ENCODE peak calls at places on chromosomes 4 and X, in four cellular contexts. V, D, W and T are unnamed samples. For H3K4me1, the result is how much of the 10 kb centered on the place peaks cover.

GRCh38 chr4:108118505-108118904 is 50.2 kb downstream of the LEF1 start:
- DNase-seq in V (no peak), W (no peak), D (no peak), T (peak)

GRCh38 chr4:60562353-60562752 is 637.8 kb upstream of the ADGRL3 start:
- DNase-seq in D (no peak), W (no peak), V (no peak), T (no peak)

GRCh38 chr4:132498215-132498614 is 650.9 kb upstream of the PCDH10 start:
- DNase-seq in W (no peak), D (no peak), V (no peak), T (no peak)

GRCh38 chr4:121353213-121353612 is 27.6 kb downstream of the QRFPR start:
- DNase-seq in W (no peak), D (no peak), V (no peak), T (no peak)

GRCh38 chrX:155068165-155068564 is 2.8 kb downstream of the CMC4 start:
- DNase-seq in D (no peak), V (no peak), W (no peak), T (no peak)

GRCh38 chr4:1449475-1449832 is 43.2 kb upstream of the NKX1-1 start:
- DNase-seq in W (no peak), D (peak), V (peak), T (no peak)

GRCh38 chr4:120769227-120769626 is 153.3 kb downstream of the PRDM5 start:
- DNase-seq in W (no peak), V (no peak), D (no peak), T (no peak)

GRCh38 chrX:66914082-66914481 is 275.2 kb upstream of the EDA2R start:
- DNase-seq in D (no peak), V (no peak), W (no peak), T (no peak)

GRCh38 chrX:111244238-111244750 is 26.0 kb downstream of the CAPN6 start:
- DNase-seq in D (no peak), V (no peak), W (no peak), T (peak)

GRCh38 chr4:59904331-59904730 is 1295.8 kb upstream of the ADGRL3 start:
- DNase-seq in D (no peak), V (no peak), W (no peak), T (no peak)

GRCh38 chr4:2292679-2293108 is 30.8 kb upstream of the MXD4 start:
- DNase-seq in D (no peak), W (no peak), V (no peak), T (no peak)

GRCh38 chr4:174406416-174406815 is 115.9 kb downstream of the HPGD start:
- DNase-seq in W (no peak), V (no peak), D (no peak), T (no peak)
- H3K4me1 ChIP-seq in W (under half), V (under half), D (under half), T (under half)

DNA sequence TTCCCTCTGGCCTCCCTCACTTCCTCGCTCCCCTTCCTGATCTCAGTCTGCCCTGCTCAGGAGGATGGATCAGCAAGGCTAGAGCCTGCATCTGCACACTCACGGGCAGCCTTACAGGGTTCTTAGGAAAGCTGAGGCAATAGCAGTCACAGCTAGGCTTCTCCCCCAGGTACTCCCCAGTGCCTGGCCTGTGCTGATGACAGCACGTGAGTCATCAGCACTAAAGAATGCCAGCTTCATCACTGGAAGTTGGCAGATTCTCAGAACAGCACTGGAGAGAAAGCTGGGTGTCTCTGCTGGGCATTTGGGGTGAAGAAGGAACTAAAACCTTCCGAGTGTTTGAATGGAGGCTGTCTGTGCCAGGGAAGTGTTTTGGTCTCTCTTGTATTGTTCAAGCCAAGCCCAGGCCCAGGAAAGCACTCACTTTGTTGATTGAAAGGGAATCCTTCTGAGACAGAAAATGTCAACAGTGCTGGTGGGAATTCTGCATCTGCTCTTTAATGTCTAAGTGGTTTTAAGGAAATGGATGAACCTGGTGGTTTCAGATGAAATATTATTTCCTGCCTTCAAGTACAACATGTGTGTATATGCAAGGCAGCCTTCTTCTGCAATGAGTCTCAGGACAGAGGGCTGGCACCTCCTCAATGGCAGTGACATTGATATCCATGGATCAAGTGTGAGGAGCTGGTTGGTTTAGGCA is 73.0 kb upstream of the SCOC start:
- DNase-seq in D (no peak), W (no peak), V (no peak), T (no peak)
- H3K27ac ChIP-seq in D (no peak), W (no peak), V (no peak), T (no peak)

DNA sequence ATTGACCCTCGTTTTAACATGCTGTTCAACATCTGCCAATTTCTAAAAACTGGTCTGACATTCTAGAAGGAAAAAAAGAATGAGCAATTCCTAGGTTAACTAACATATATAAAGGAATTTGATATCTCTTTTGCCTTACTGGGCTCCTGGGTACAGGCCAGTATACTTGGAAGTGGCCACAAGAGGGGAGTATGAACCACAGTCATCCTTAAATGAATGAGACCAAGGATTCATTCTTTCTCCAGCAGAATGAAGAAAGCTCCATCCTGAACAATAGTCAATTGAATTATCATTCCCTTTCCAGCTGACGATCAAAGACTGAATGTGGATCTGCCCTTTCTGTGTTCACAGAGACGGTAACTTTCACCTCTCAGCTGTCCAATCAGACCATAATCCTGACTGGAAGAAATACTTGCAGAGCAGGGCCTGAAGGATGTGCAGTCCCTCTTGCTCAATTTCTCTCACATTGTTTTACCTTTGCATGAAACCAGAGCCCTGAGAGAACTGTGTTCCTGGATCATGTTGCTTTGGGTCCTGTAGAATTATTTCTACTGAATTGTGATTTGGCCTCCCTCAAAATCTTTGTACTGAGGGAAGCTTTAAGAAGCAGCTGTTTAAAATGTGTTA is 14.8 kb upstream of the SPARCL1 start:
- DNase-seq in W (no peak), D (no peak), V (no peak), T (no peak)
- H3K4me1 ChIP-seq in W (under half), D (under half), V (under half), T (under half)

GRCh38 chr4:42638276-42638675 is 18.6 kb downstream of the ATP8A1 start:
- DNase-seq in W (no peak), V (no peak), D (no peak), T (no peak)
- H3K27ac ChIP-seq in W (no peak), V (no peak), D (no peak), T (no peak)

GRCh38 chr4:129094347-129094746 is 1.0 kb upstream of the SCLT1 start:
- DNase-seq in W (no peak), D (no peak), V (no peak), T (no peak)

GRCh38 chr4:129098578-129098977 is 2.6 kb downstream of the C4orf33 start:
- DNase-seq in V (no peak), D (no peak), W (no peak), T (no peak)

GRCh38 chr4:129095811-129096454 is at the start of gene C4orf33:
- DNase-seq in D (peak), V (peak), W (peak), T (peak)

GRCh38 chr4:129092636-129093172 is 635 bp downstream of the SCLT1 start:
- DNase-seq in D (no peak), V (no peak), W (no peak), T (no peak)

GRCh38 chr4:129093173-129093974 is at the start of gene SCLT1:
- DNase-seq in V (peak), D (peak), W (peak), T (peak)
- H3K4me1 ChIP-seq in V (under half), D (under half), W (half or more), T (half or more)

GRCh38 chr4:184764601-184765000 is 30.7 kb upstream of the CENPU start:
- DNase-seq in W (no peak), D (no peak), V (no peak), T (no peak)
- H3K27ac ChIP-seq in W (no peak), D (no peak), V (no peak), T (no peak)

GRCh38 chr4:139955600-139955999 is 198.4 kb downstream of the MAML3 start:
- DNase-seq in W (no peak), D (no peak), V (no peak), T (no peak)

GRCh38 chr4:139950568-139950967 is 203.4 kb downstream of the MAML3 start:
- DNase-seq in V (peak), D (no peak), W (peak), T (no peak)

GRCh38 chr4:139956436-139957107 is 197.4 kb downstream of the MAML3 start:
- DNase-seq in D (no peak), W (no peak), V (no peak), T (no peak)

GRCh38 chr4:139954512-139954911 is 199.5 kb downstream of the MAML3 start:
- DNase-seq in D (no peak), W (no peak), V (no peak), T (no peak)

DNA sequence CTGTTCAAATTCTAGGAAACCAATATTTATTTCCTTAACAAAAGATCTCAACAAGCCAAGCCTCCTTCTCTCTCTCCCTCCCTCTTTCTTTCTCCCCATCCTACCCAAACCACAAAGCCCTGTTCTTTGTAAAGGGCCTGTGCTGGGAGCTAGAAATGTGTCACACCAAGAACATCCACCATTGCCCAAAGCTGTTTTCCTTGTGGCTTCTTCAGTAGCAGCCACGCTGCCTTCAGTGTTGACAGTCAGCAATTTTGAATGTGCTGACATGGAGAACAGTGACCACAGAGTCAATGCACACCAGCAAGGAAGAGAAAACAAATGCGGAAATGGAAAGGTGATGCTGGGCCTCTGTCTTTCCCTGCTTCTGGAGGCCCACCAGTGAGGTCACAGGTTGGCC is 202.9 kb downstream of the MAML3 start:
- DNase-seq in V (no peak), D (no peak), W (peak), T (no peak)
- H3K4me1 ChIP-seq in V (under half), D (under half), W (under half), T (under half)

GRCh38 chrX:21963226-21963625 is 22.7 kb downstream of the SMS start:
- DNase-seq in V (no peak), D (no peak), W (no peak), T (no peak)
- H3K27ac ChIP-seq in V (no peak), D (peak), W (no peak), T (no peak)

GRCh38 chr4:110068248-110068647 is 130.2 kb downstream of the ELOVL6 start:
- DNase-seq in D (no peak), W (no peak), V (no peak), T (no peak)
- H3K4me1 ChIP-seq in D (under half), W (under half), V (under half), T (under half)